ENCODE peak calls at places on chromosome 5, in eight cellular contexts. F is fibroblast of lung, Q is breast epithelium, D is RWPE1, T is pancreas, O is body of pancreas, S is left ventricle myocardium inferior, B is PC-9. E is an unnamed sample.

GRCh38 chr5:91443761-91444467 is 60.8 kb upstream of the ARRDC3 start:
- DNase-seq in F (peak), Q (no peak), D (no peak), T (no peak), O (no peak), S (no peak), B (no peak), E (no peak)

GRCh38 chr5:169331292-169331852 is 30.4 kb upstream of the SLIT3 start:
- DNase-seq in F (no peak), Q (no peak), D (no peak), T (no peak), O (no peak), S (no peak), B (no peak), E (no peak)

GRCh38 chr5:44332360-44332971 is 56.8 kb downstream of the FGF10 start:
- DNase-seq in F (peak), Q (no peak), D (peak), T (no peak), O (no peak), S (no peak), B (peak), E (no peak)

GRCh38 chr5:3740546-3741371 is 145.1 kb downstream of the IRX1 start:
- DNase-seq in F (peak), Q (peak), D (peak), T (no peak), O (no peak), S (no peak), B (no peak), E (no peak)

GRCh38 chr5:903756-904096 is 11.0 kb downstream of the TRIP13 start:
- DNase-seq in F (no peak), Q (no peak), D (no peak), T (peak), O (no peak), S (no peak), B (no peak), E (no peak)

GRCh38 chr5:168946363-168946762 is 354.6 kb downstream of the SLIT3 start:
- DNase-seq in F (no peak), Q (no peak), D (no peak), T (no peak), O (no peak), S (no peak), B (no peak), E (no peak)

GRCh38 chr5:94890907-94891306 is 272.4 kb downstream of the SLF1 start:
- DNase-seq in F (no peak), Q (no peak), D (no peak), T (no peak), O (no peak), S (no peak), B (no peak), E (no peak)

GRCh38 chr5:148976569-148977321 is 86.1 kb downstream of the SH3TC2 start:
- DNase-seq in F (peak), Q (no peak), D (no peak), T (no peak), O (no peak), S (no peak), B (peak), E (no peak)

GRCh38 chr5:170273968-170274710 is 23.4 kb downstream of the LCP2 start:
- DNase-seq in F (peak), Q (no peak), D (peak), T (no peak), O (no peak), S (no peak), B (no peak), E (no peak)

GRCh38 chr5:138029944-138030343 is 2.9 kb downstream of the FAM13B start:
- DNase-seq in F (no peak), Q (no peak), D (no peak), T (no peak), O (no peak), S (no peak), B (no peak), E (no peak)

GRCh38 chr5:138032028-138032571 is 779 bp downstream of the FAM13B start:
- DNase-seq in F (peak), Q (peak), D (no peak), T (peak), O (peak), S (peak), B (peak), E (peak)

GRCh38 chr5:138033275-138033808 is 463 bp upstream of the FAM13B start:
- DNase-seq in F (peak), Q (no peak), D (no peak), T (no peak), O (no peak), S (no peak), B (no peak), E (no peak)

GRCh38 chr5:138032572-138033274 is at the start of gene FAM13B:
- DNase-seq in F (peak), Q (peak), D (peak), T (peak), O (peak), S (peak), B (peak), E (peak)

DNA sequence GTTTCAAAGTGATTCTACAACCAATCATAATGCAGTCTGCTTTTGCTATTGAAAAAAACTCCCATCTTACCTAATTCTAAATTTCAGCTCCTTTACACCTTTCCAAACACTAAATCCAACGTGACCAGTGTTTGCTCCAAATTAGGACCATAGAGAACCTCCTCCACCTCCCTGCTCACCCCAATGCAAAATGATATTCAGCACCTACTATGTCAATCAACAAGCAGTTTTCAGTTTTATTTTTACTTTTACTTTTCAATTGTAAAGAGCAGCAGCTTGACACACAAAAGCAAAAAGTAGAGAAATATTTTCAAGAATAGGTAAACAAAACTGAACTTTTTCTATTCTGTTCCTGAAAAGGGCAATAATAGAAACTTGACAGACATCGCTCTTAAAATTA is 3.4 kb downstream of the FAM13B start:
- DNase-seq in F (no peak), Q (no peak), D (no peak), T (no peak), O (no peak), S (no peak), B (no peak), E (no peak)
- H3K27ac ChIP-seq in F (no peak), Q (no peak), D (no peak), T (no peak), O (no peak), S (no peak), B (no peak), E (peak)

DNA sequence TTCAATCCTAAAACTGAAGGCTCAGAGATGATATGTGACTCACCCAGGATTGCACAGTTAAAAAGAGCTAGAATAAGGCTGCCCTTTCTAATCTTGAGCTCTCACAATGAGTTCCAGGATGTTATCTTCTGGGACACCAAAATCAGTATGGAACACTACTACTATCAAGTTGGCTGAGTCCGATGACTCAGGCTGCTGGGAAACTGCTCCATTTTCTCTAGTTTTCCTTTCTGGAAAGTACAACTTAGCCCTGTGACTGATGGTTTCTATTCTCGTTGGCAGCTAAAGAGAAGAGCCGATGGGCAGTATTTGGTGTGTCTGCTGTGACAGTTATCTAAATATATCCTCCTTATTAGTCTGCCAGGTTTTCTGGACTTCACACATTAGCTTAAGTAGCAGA is 37.9 kb upstream of the DPYSL3 start:
- DNase-seq in F (peak), Q (no peak), D (no peak), T (no peak), O (no peak), S (no peak), B (no peak), E (no peak)
- H3K27ac ChIP-seq in F (no peak), Q (no peak), D (no peak), T (no peak), O (no peak), S (peak), B (no peak), E (no peak)

GRCh38 chr5:126354857-126355731 is 68.1 kb upstream of the GRAMD2B start:
- DNase-seq in F (no peak), Q (no peak), D (no peak), T (no peak), O (no peak), S (no peak), B (peak), E (no peak)
- H3K27ac ChIP-seq in F (peak), Q (peak), D (no peak), T (no peak), O (no peak), S (no peak), B (peak), E (no peak)

GRCh38 chr5:78887384-78888118 is 97.6 kb downstream of the ARSB start:
- DNase-seq in F (no peak), Q (no peak), D (no peak), T (no peak), O (no peak), S (no peak), B (no peak), E (no peak)
- H3K27ac ChIP-seq in F (no peak), Q (no peak), D (no peak), T (no peak), O (no peak), S (no peak), B (no peak), E (no peak)

GRCh38 chr5:58938568-58939424 is 355.9 kb downstream of the RAB3C start:
- DNase-seq in F (no peak), Q (no peak), D (no peak), T (no peak), O (no peak), S (no peak), B (no peak), E (no peak)

GRCh38 chr5:58937031-58937681 is 354.3 kb downstream of the RAB3C start:
- DNase-seq in F (no peak), Q (no peak), D (no peak), T (no peak), O (no peak), S (no peak), B (no peak), E (no peak)

GRCh38 chr5:58932057-58932594 is 349.3 kb downstream of the RAB3C start:
- DNase-seq in F (no peak), Q (no peak), D (no peak), T (no peak), O (no peak), S (no peak), B (no peak), E (no peak)

GRCh38 chr5:58933891-58934628 is 351.2 kb downstream of the RAB3C start:
- DNase-seq in F (no peak), Q (no peak), D (no peak), T (no peak), O (no peak), S (no peak), B (no peak), E (no peak)

DNA sequence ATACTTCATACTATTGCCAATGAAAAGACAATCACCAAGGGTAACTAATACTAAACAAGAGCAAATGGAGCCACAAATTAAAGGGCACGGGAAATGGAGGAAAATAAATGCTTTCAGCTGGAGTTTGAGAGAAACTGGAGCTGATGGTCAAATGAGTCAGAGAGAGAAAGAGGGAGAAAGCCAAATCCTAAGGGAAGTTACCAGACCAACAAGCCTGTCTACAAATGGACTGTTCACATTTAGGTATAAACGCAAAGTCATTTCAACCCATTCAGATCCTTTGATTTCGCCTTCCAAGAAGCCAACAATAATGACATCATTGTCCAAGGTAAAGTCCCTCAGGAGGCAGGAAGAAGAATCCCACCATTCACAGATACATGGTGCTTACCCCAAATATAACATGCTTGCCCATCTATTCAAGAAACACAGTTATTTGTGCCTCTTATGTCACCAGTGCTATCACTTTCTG is 351.8 kb downstream of the RAB3C start:
- DNase-seq in F (peak), Q (no peak), D (no peak), T (no peak), O (no peak), S (no peak), B (no peak), E (no peak)
- H3K27ac ChIP-seq in F (no peak), Q (no peak), D (no peak), T (no peak), O (no peak), S (no peak), B (no peak), E (no peak)

GRCh38 chr5:34719029-34719428 is 62.9 kb downstream of the RAI14 start:
- DNase-seq in F (no peak), Q (no peak), D (no peak), T (no peak), O (no peak), S (no peak), B (no peak), E (no peak)

GRCh38 chr5:34717426-34718327 is 61.5 kb downstream of the RAI14 start:
- DNase-seq in F (peak), Q (no peak), D (peak), T (no peak), O (no peak), S (no peak), B (peak), E (no peak)

GRCh38 chr5:34715711-34716110 is 59.6 kb downstream of the RAI14 start:
- DNase-seq in F (peak), Q (no peak), D (no peak), T (no peak), O (no peak), S (no peak), B (no peak), E (no peak)

GRCh38 chr5:34716986-34717385 is 60.9 kb downstream of the RAI14 start:
- DNase-seq in F (peak), Q (no peak), D (no peak), T (no peak), O (no peak), S (no peak), B (peak), E (no peak)

GRCh38 chr5:34718516-34718915 is 62.4 kb downstream of the RAI14 start:
- DNase-seq in F (peak), Q (no peak), D (no peak), T (no peak), O (no peak), S (no peak), B (no peak), E (no peak)
- H3K27ac ChIP-seq in F (peak), Q (no peak), D (no peak), T (no peak), O (peak), S (peak), B (peak), E (no peak)

GRCh38 chr5:37146896-37147295 is 102.3 kb downstream of the CPLANE1 start:
- DNase-seq in F (no peak), Q (no peak), D (no peak), T (no peak), O (no peak), S (no peak), B (no peak), E (no peak)
- H3K27ac ChIP-seq in F (no peak), Q (no peak), D (no peak), T (no peak), O (no peak), S (no peak), B (no peak), E (no peak)

GRCh38 chr5:172722309-172722815 is 48.6 kb downstream of the DUSP1 start:
- DNase-seq in F (no peak), Q (no peak), D (no peak), T (no peak), O (no peak), S (no peak), B (no peak), E (no peak)
- H3K27ac ChIP-seq in F (no peak), Q (peak), D (no peak), T (no peak), O (no peak), S (peak), B (no peak), E (peak)

E was measured in dorsolateral prefrontal cortex.